ENCODE peak calls at places on chromosomes 11 and 22, in four cellular contexts. A is Calu3, X is ovary, S is cardiac muscle cell. P is an unnamed sample.

GRCh38 chr11:20604295-20604803 is 4.9 kb downstream of the SLC6A5 start:
- DNase-seq in A (no peak), X (no peak), S (no peak), P (no peak)

GRCh38 chr11:45178890-45179663 is 32.6 kb downstream of the PRDM11 start:
- DNase-seq in A (no peak), X (no peak), S (peak), P (no peak)

GRCh38 chr11:73317373-73317772 is 9.3 kb downstream of the ARHGEF17 start:
- DNase-seq in A (no peak), X (peak), S (peak), P (no peak)

GRCh38 chr11:57217053-57217452 is 20.0 kb downstream of the APLNR start:
- DNase-seq in A (no peak), X (no peak), S (no peak), P (no peak)

GRCh38 chr11:61726775-61727174 is 25.7 kb upstream of the MYRF start:
- DNase-seq in A (no peak), X (no peak), S (no peak), P (no peak)

GRCh38 chr11:14357843-14358728 is 897 bp downstream of the RRAS2 start:
- DNase-seq in A (peak), X (peak), S (peak), P (no peak)

GRCh38 chr11:14907411-14908213 is 15.6 kb upstream of the CYP2R1 start:
- DNase-seq in A (peak), X (peak), S (peak), P (no peak)

GRCh38 chr11:76610871-76611475 is 59.6 kb downstream of the LRRC32 start:
- DNase-seq in A (no peak), X (peak), S (no peak), P (no peak)

GRCh38 chr11:12007769-12008737 is at the start of gene DKK3:
- DNase-seq in A (no peak), X (no peak), S (no peak), P (no peak)

GRCh38 chr11:109547356-109548027 is 125.5 kb downstream of the C11orf87 start:
- DNase-seq in A (no peak), X (no peak), S (peak), P (no peak)

GRCh38 chr11:61477734-61478148 is 30.8 kb upstream of the LRRC10B start:
- DNase-seq in A (peak), X (peak), S (no peak), P (no peak)

GRCh38 chr11:28792856-28793255 is 684.7 kb downstream of the METTL15 start:
- DNase-seq in A (no peak), X (no peak), S (no peak), P (no peak)

GRCh38 chr11:59962103-59962474 is 1.7 kb upstream of the OOSP4A start:
- DNase-seq in A (no peak), X (no peak), S (no peak), P (no peak)

GRCh38 chr11:70397336-70397982 is 870 bp upstream of the CTTN start:
- DNase-seq in A (no peak), X (no peak), S (peak), P (no peak)

GRCh38 chr11:26992031-26992541 is 1.8 kb upstream of the FIBIN start:
- DNase-seq in A (no peak), X (no peak), S (peak), P (peak)

GRCh38 chr11:8209208-8209807 is 40.5 kb upstream of the RIC3 start:
- DNase-seq in A (no peak), X (no peak), S (no peak), P (no peak)

GRCh38 chr11:73053964-73054363 is 88.2 kb downstream of the FCHSD2 start:
- DNase-seq in A (no peak), X (no peak), S (peak), P (no peak)

GRCh38 chr11:114060402-114061052 is 1.0 kb downstream of the ZBTB16 start:
- DNase-seq in A (peak), X (peak), S (peak), P (no peak)

GRCh38 chr11:76637491-76638266 is 32.9 kb downstream of the LRRC32 start:
- DNase-seq in A (no peak), X (peak), S (no peak), P (no peak)

GRCh38 chr11:2581931-2582435 is 117.8 kb downstream of the KCNQ1OT1 start:
- DNase-seq in A (no peak), X (peak), S (no peak), P (no peak)

GRCh38 chr11:17428930-17429329 is 40.5 kb upstream of the KCNJ11 start:
- DNase-seq in A (no peak), X (no peak), S (no peak), P (no peak)

GRCh38 chr22:23230348-23231068 is 50.2 kb downstream of the BCR start:
- DNase-seq in A (no peak), X (no peak), S (no peak), P (no peak)

GRCh38 chr11:132037961-132038360 is 667.5 kb downstream of the NTM start:
- DNase-seq in A (no peak), X (no peak), S (no peak), P (no peak)
- TF ChIP-seq CTCF in A (no peak), X (no peak), S (no peak), P (no peak)

GRCh38 chr11:77882396-77882795 is 61.5 kb downstream of the AAMDC start:
- DNase-seq in A (no peak), X (no peak), S (peak), P (no peak)

GRCh38 chr11:77883775-77884174 is 62.8 kb downstream of the AAMDC start:
- DNase-seq in A (no peak), X (no peak), S (no peak), P (no peak)

GRCh38 chr11:77876045-77876444 is 55.1 kb downstream of the AAMDC start:
- DNase-seq in A (no peak), X (no peak), S (no peak), P (no peak)

GRCh38 chr11:77874206-77874605 is 53.3 kb downstream of the AAMDC start:
- DNase-seq in A (no peak), X (no peak), S (no peak), P (no peak)

GRCh38 chr11:77879218-77879617 is 58.3 kb downstream of the AAMDC start:
- DNase-seq in A (no peak), X (peak), S (peak), P (no peak)
- TF ChIP-seq CTCF in A (no peak), X (no peak), S (no peak), P (peak)

DNA sequence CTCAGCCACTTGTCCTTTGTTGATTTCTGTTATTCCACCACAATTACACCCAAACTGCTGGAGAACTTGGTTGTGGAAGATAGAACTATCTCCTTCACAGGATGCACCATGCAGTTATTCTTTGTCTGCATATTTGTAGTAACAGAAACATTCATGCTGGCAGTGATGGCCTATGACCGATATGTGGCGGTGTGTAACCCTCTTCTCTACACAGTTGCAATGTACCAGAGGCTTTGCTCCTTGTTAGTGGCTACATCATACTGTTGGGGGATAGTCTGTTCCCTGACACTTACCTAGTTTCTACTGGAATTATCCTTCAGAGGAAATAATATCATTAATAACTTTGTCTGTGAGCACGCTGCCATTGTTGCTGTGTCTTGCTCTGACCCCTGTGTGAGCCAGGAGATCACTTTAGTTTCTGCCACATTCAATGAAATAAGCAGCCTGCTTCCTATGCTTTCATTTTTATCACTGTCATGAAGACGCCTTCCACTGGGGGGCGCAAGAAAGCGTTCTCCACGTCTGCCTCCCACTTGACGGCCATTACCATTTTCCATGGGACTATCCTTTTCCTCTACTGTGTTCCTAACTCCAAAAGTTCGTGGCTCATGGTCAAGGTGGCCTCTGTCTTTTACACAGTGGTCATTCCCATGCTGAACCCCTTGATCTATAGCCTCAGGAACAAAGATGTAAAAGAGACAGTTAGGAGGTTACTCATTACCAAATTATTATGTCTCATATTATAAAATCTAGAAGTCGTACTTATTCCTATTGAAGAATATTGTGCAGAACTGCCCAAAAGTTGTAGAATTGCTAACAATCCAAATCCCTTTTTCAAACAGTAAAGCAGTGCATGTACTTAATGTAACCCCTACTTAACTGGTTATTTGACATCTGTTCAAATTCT is 53.2 kb downstream of the OR4C6 start:
- DNase-seq in A (peak), X (no peak), S (no peak), P (no peak)
- TF ChIP-seq CTCF in A (no peak), X (no peak), S (no peak), P (no peak)

GRCh38 chr11:13348305-13348704 is 70.7 kb downstream of the BMAL1 start:
- DNase-seq in A (no peak), X (no peak), S (no peak), P (no peak)
- TF ChIP-seq CTCF in A (no peak), X (no peak), S (no peak), P (no peak)

DNA sequence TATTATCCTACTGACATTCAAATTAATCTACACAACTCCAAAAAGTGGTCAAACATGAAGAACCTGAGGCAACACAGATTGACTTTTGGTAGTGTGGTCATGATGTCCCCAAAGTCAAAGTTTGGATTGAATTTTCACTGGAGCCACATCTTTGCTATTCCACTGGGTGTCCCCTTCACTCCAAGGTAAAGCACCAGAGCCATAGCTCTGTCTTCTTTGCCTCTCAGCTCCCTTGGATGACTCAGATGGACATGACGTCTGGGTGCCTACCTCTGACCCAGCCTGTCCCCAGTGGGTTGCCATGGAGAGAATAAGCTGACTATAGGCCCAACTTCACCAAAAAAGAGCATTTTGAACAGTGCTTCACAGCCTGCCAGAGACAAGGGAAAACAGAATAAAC is 57.4 kb upstream of the ARHGAP42 start:
- DNase-seq in A (no peak), X (no peak), S (no peak), P (no peak)
- TF ChIP-seq CTCF in A (no peak), X (no peak), S (no peak), P (no peak)

GRCh38 chr11:134101292-134101691 is 32.4 kb downstream of the JAM3 start:
- DNase-seq in A (no peak), X (no peak), S (peak), P (no peak)

GRCh38 chr11:134098566-134099184 is 29.8 kb downstream of the JAM3 start:
- DNase-seq in A (no peak), X (no peak), S (no peak), P (no peak)

GRCh38 chr11:134100171-134100570 is 31.3 kb downstream of the JAM3 start:
- DNase-seq in A (no peak), X (no peak), S (no peak), P (no peak)

GRCh38 chr11:134097146-134097545 is 28.3 kb downstream of the JAM3 start:
- DNase-seq in A (no peak), X (no peak), S (peak), P (no peak)
- TF ChIP-seq CTCF in A (no peak), X (no peak), S (no peak), P (no peak)

GRCh38 chr11:100865443-100865842 is 178.4 kb downstream of the ARHGAP42 start:
- DNase-seq in A (no peak), X (no peak), S (no peak), P (no peak)

GRCh38 chr11:100866453-100866852 is 179.4 kb downstream of the ARHGAP42 start:
- DNase-seq in A (no peak), X (no peak), S (no peak), P (no peak)

GRCh38 chr11:100860318-100860896 is 173.3 kb downstream of the ARHGAP42 start:
- DNase-seq in A (no peak), X (no peak), S (no peak), P (no peak)

GRCh38 chr11:100861221-100861620 is 174.1 kb downstream of the ARHGAP42 start:
- DNase-seq in A (peak), X (no peak), S (no peak), P (no peak)

DNA sequence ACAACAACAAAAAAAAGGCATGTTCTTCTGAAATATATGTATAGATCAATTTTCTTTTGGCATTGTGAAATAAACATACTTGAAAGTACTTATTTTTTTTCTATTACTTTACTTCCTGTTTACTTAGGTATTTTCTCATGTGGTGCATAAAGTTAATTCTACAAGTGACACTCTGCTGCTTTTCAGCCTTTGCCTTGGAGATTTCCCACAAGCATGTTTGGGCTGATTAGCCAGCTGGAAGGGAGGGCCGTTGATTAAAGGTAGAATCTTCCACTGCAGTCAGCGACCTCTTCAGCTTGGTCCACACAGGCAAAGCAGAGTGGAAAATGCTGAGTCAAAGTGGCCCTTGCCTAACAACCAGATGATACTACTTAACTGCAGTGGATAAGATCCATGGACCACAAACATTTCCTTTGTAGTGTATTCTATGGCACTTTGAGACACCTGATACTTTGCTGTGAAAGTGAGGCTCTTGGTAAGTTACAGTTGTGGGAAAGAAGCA is 176.0 kb downstream of the ARHGAP42 start:
- DNase-seq in A (no peak), X (no peak), S (peak), P (peak)
- TF ChIP-seq CTCF in A (no peak), X (no peak), S (no peak), P (peak)

GRCh38 chr11:124409906-124410305 is 11.1 kb upstream of the OR8B3 start:
- DNase-seq in A (no peak), X (no peak), S (no peak), P (no peak)

GRCh38 chr11:124421043-124421442 is 3.6 kb downstream of the OR8B4 start:
- DNase-seq in A (no peak), X (no peak), S (no peak), P (no peak)

GRCh38 chr11:124415356-124415923 is 9.2 kb downstream of the OR8B4 start:
- DNase-seq in A (no peak), X (no peak), S (peak), P (peak)
- TF ChIP-seq CTCF in A (no peak), X (no peak), S (peak), P (peak)

GRCh38 chr11:65422104-65422632 is 430 bp upstream of the NEAT1 start:
- DNase-seq in A (peak), X (peak), S (peak), P (peak)
- TF ChIP-seq CTCF in A (no peak), X (no peak), S (no peak), P (no peak)

P was measured in AG09319.